ENCODE peak calls at places on chromosomes 11 and 22, in four cellular contexts. One of them, this sample, is unnamed.

GRCh38 chr11:72939031-72939430 is 124.8 kb downstream of the ATG16L2 start:
- DNase-seq in K562: no peak
- DNase-seq in GM12878: no peak
- DNase-seq in HepG2: no peak
- DNase-seq in this sample: no peak

GRCh38 chr11:133134561-133135173 is 397.6 kb downstream of the OPCML start:
- DNase-seq in K562: peak; percentile 58
- DNase-seq in GM12878: peak; percentile 16
- DNase-seq in HepG2: peak; percentile 39
- DNase-seq in this sample: peak; percentile 84

GRCh38 chr11:69409812-69410645 is 71.4 kb upstream of the LINC01488 start:
- DNase-seq in K562: peak; percentile 92
- DNase-seq in GM12878: no peak
- DNase-seq in HepG2: no peak
- DNase-seq in this sample: no peak

GRCh38 chr11:100636536-100636935 is 50.6 kb upstream of the ARHGAP42 start:
- DNase-seq in K562: no peak
- DNase-seq in GM12878: no peak
- DNase-seq in HepG2: no peak
- DNase-seq in this sample: no peak

GRCh38 chr22:37953062-37953436 is 352 bp downstream of the C22orf23 start:
- DNase-seq in K562: peak; percentile 38
- DNase-seq in GM12878: no peak
- DNase-seq in HepG2: no peak
- DNase-seq in this sample: no peak

GRCh38 chr11:67252831-67253239 is 13.4 kb upstream of the GRK2 start:
- DNase-seq in K562: no peak
- DNase-seq in GM12878: no peak
- DNase-seq in HepG2: no peak
- DNase-seq in this sample: no peak

GRCh38 chr11:102727890-102728289 is 3.1 kb upstream of the MMP8 start:
- DNase-seq in K562: no peak
- DNase-seq in GM12878: no peak
- DNase-seq in HepG2: no peak
- DNase-seq in this sample: no peak

GRCh38 chr11:131737357-131737756 is 366.9 kb downstream of the NTM start:
- DNase-seq in K562: no peak
- DNase-seq in GM12878: no peak
- DNase-seq in HepG2: no peak
- DNase-seq in this sample: no peak

GRCh38 chr11:121892131-121892681 is 223.8 kb downstream of the BLID start:
- DNase-seq in K562: no peak
- DNase-seq in GM12878: no peak
- DNase-seq in HepG2: no peak
- DNase-seq in this sample: no peak

GRCh38 chr22:17100621-17101020 is 15.8 kb downstream of the IL17RA start:
- DNase-seq in K562: no peak
- DNase-seq in GM12878: no peak
- DNase-seq in HepG2: no peak
- DNase-seq in this sample: no peak

GRCh38 chr22:42300286-42301071 is 30.0 kb upstream of the TCF20 start:
- DNase-seq in K562: peak; percentile 51
- DNase-seq in GM12878: no peak
- DNase-seq in HepG2: no peak
- DNase-seq in this sample: no peak

GRCh38 chr11:77096591-77097019 is 6.0 kb upstream of the OMP start:
- DNase-seq in K562: no peak
- DNase-seq in GM12878: no peak
- DNase-seq in HepG2: no peak
- DNase-seq in this sample: no peak

GRCh38 chr22:41308544-41308947 is 7.2 kb downstream of the ZC3H7B start:
- DNase-seq in K562: peak; percentile 40
- DNase-seq in GM12878: no peak
- DNase-seq in HepG2: peak; percentile 91
- DNase-seq in this sample: no peak

GRCh38 chr11:83069441-83070043 is 2.2 kb downstream of the RAB30 start:
- DNase-seq in K562: no peak
- DNase-seq in GM12878: no peak
- DNase-seq in HepG2: no peak
- DNase-seq in this sample: no peak

GRCh38 chr22:28813772-28814518 is 13.6 kb upstream of the XBP1 start:
- DNase-seq in K562: no peak
- DNase-seq in GM12878: no peak
- DNase-seq in HepG2: peak; percentile 99
- DNase-seq in this sample: no peak

GRCh38 chr22:39236321-39237275 is 8.2 kb downstream of the PDGFB start:
- DNase-seq in K562: peak; percentile 77
- DNase-seq in GM12878: peak; percentile 67
- DNase-seq in HepG2: no peak
- DNase-seq in this sample: no peak

GRCh38 chr11:20089796-20090653 is 70.2 kb downstream of the DBX1 start:
- DNase-seq in K562: peak; percentile 81
- DNase-seq in GM12878: no peak
- DNase-seq in HepG2: peak; percentile 32
- DNase-seq in this sample: no peak

GRCh38 chr11:111077938-111078337 is 167.6 kb upstream of the POU2AF2 start:
- DNase-seq in K562: no peak
- DNase-seq in GM12878: no peak
- DNase-seq in HepG2: no peak
- DNase-seq in this sample: no peak

GRCh38 chr22:43126506-43127165 is 16.1 kb downstream of the BIK start:
- DNase-seq in K562: peak; percentile 21
- DNase-seq in GM12878: no peak
- DNase-seq in HepG2: peak; percentile 65
- DNase-seq in this sample: no peak

GRCh38 chr11:5690216-5690615 is 626 bp downstream of the TRIM22 start:
- DNase-seq in K562: no peak
- DNase-seq in GM12878: no peak
- DNase-seq in HepG2: no peak
- DNase-seq in this sample: no peak

GRCh38 chr22:26587991-26588613 is 1.8 kb downstream of the TPST2 start:
- DNase-seq in K562: peak; percentile 54
- DNase-seq in GM12878: no peak
- DNase-seq in HepG2: no peak
- DNase-seq in this sample: no peak

GRCh38 chr22:26586556-26587325 is 3.2 kb downstream of the TPST2 start:
- DNase-seq in K562: peak; percentile 79
- DNase-seq in GM12878: no peak
- DNase-seq in HepG2: no peak
- DNase-seq in this sample: no peak

GRCh38 chr22:26584010-26584409 is 5.9 kb downstream of the TPST2 start:
- DNase-seq in K562: no peak
- DNase-seq in GM12878: no peak
- DNase-seq in HepG2: no peak
- DNase-seq in this sample: no peak

GRCh38 chr22:26581769-26582168 is 8.2 kb downstream of the TPST2 start:
- DNase-seq in K562: no peak
- DNase-seq in GM12878: no peak
- DNase-seq in HepG2: no peak
- DNase-seq in this sample: no peak

DNA sequence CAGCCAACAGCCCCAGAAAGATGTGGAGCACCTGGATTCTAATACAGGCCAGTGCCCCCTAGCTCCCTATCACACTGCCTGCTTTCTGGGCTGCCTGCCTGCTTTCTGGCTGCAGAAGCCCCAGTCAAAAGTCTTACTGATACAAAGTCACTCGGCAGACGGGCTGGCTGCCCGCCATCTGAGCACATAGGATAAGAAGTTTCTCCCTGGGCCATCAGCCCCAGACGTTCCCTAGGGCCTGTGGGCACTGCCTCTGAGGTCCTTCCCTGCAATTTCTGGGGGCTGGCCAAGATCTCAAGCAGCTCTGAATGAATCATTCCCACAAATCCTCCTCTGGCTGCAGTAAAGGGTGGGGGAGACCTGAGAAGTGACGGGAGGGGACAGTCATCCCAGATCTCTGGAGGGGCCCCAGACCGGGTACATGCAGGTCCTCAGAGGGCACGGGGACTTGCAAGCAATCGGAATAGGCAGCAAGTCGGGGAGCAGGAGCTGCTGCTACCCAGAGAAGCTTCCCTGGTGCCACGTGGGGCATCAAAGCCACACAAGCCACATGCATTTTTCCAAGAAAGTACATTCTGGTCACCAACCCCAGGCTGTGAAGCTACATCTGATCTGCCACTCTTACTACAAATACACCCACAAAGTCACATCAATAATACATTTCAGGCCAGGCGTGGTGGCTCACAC is 4.7 kb downstream of the TPST2 start:
- DNase-seq in K562: peak; percentile 68
- DNase-seq in GM12878: no peak
- DNase-seq in HepG2: no peak
- DNase-seq in this sample: no peak
- TF ChIP-seq CBFB in K562: no peak
- TF ChIP-seq CBFB in GM12878: no peak
- TF ChIP-seq CBFB in HepG2: no peak
- TF ChIP-seq CBFB in this sample: no peak

GRCh38 chr22:26658671-26659478 is 1.5 kb downstream of the MIAT start:
- DNase-seq in K562: peak; percentile 93
- DNase-seq in GM12878: no peak
- DNase-seq in HepG2: no peak
- DNase-seq in this sample: peak; percentile 86

GRCh38 chr22:26662160-26662559 is 4.8 kb downstream of the MIAT start:
- DNase-seq in K562: no peak
- DNase-seq in GM12878: no peak
- DNase-seq in HepG2: no peak
- DNase-seq in this sample: no peak

GRCh38 chr22:26658161-26658560 is 773 bp downstream of the MIAT start:
- DNase-seq in K562: no peak
- DNase-seq in GM12878: no peak
- DNase-seq in HepG2: no peak
- DNase-seq in this sample: no peak

GRCh38 chr22:26660961-26661578 is 3.7 kb downstream of the MIAT start:
- DNase-seq in K562: no peak
- DNase-seq in GM12878: no peak
- DNase-seq in HepG2: no peak
- DNase-seq in this sample: no peak

GRCh38 chr22:26656896-26657851 is at the start of gene MIAT:
- DNase-seq in K562: peak; percentile 37
- DNase-seq in GM12878: no peak
- DNase-seq in HepG2: no peak
- DNase-seq in this sample: peak; percentile 81
- TF ChIP-seq CBFB in K562: no peak
- TF ChIP-seq CBFB in GM12878: no peak
- TF ChIP-seq CBFB in HepG2: no peak
- TF ChIP-seq CBFB in this sample: no peak

GRCh38 chr11:61610905-61611304 is 30.0 kb upstream of the SYT7 start:
- DNase-seq in K562: no peak
- DNase-seq in GM12878: no peak
- DNase-seq in HepG2: no peak
- DNase-seq in this sample: no peak

GRCh38 chr11:61609000-61609969 is 28.4 kb upstream of the SYT7 start:
- DNase-seq in K562: no peak
- DNase-seq in GM12878: no peak
- DNase-seq in HepG2: peak; percentile 85
- DNase-seq in this sample: no peak

GRCh38 chr11:61607426-61607825 is 26.6 kb upstream of the SYT7 start:
- DNase-seq in K562: no peak
- DNase-seq in GM12878: no peak
- DNase-seq in HepG2: no peak
- DNase-seq in this sample: no peak

GRCh38 chr11:61609970-61610347 is 29.1 kb upstream of the SYT7 start:
- DNase-seq in K562: no peak
- DNase-seq in GM12878: no peak
- DNase-seq in HepG2: no peak
- DNase-seq in this sample: peak; percentile 67

GRCh38 chr11:61607920-61608599 is 27.2 kb upstream of the SYT7 start:
- DNase-seq in K562: no peak
- DNase-seq in GM12878: no peak
- DNase-seq in HepG2: no peak
- DNase-seq in this sample: no peak
- TF ChIP-seq CBFB in K562: no peak
- TF ChIP-seq CBFB in GM12878: no peak
- TF ChIP-seq CBFB in HepG2: no peak
- TF ChIP-seq CBFB in this sample: no peak

DNA sequence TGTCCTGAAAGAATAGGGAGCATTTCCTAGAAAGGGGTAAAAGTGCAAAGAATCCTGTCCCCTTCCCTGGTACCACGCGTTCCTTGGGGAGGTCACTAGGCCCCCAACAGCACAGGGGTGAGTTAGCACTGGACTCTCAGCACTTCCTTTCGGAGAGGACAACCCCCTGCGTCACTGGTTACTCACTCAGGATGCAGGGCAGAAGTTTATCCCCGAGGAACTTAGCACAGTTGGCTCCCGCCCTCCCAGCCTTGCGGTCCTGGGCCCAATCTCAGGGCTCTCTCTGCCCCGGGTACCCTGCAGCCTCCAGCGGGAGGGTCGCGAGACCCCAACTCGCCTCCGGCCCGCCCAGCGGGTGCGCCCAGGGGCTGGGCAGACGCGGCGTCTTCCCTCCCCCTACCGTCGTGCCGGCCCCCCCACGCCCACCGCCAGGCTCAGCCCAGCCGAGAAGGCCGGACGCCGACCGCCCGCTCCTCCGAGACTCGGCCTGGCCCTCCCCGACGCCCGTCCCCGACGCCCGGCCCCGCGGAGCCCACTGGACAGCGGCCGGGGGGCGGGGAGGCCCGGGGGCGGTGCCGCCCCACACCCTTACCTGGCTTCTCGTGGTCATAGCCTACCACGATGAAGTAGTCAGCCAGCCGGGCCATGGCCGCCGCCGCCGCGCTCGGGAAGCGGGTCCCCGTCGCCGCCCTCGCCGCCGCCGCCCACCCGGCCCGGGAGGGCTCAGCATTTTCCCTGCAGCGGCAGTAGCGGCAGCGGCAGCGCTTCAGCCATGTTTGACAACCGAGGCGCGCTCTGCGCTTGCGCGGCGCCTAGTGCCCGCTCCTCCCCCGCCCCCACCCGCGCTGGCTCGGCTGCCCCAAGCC is at the start of gene SBF2:
- DNase-seq in K562: peak; percentile 86
- DNase-seq in GM12878: no peak
- DNase-seq in HepG2: peak; percentile 69
- DNase-seq in this sample: peak; percentile 83
- TF ChIP-seq CBFB in K562: no peak
- TF ChIP-seq CBFB in GM12878: no peak
- TF ChIP-seq CBFB in HepG2: no peak
- TF ChIP-seq CBFB in this sample: no peak

GRCh38 chr11:43602670-43603069 is 77.9 kb upstream of the HSD17B12 start:
- DNase-seq in K562: no peak
- DNase-seq in GM12878: no peak
- DNase-seq in HepG2: no peak
- DNase-seq in this sample: no peak
- TF ChIP-seq CBFB in K562: no peak
- TF ChIP-seq CBFB in GM12878: no peak
- TF ChIP-seq CBFB in HepG2: no peak
- TF ChIP-seq CBFB in this sample: no peak

DNA sequence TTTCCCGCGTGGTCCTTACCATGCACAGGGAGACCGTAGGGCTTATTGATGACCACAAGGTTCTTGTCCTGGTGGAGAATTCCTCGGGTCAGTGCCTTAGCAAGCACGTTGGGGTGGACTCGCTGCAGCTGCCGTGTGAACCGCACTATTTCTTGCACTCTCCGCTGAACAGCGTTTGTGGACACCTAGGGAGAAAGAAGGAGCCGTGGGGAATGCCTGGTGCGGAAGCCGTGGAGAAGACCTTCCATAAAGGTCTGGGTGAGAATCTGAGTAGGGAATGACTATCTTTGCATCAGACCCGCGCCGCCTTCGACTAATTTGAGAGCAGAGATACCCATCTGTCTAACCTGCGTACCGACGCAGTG is 597 bp downstream of the RPUSD4 start:
- DNase-seq in K562: peak; percentile 25
- DNase-seq in GM12878: no peak
- DNase-seq in HepG2: no peak
- DNase-seq in this sample: no peak
- TF ChIP-seq CBFB in K562: no peak
- TF ChIP-seq CBFB in GM12878: no peak
- TF ChIP-seq CBFB in HepG2: no peak
- TF ChIP-seq CBFB in this sample: no peak

This sample was measured in WTC11.